ENCODE peak calls at places on chromosome X, in nine cellular contexts. N is breast epithelium, T is upper lobe of right lung, J is heart left ventricle, Y is endodermal cell, Z is HCT116, O is fibroblast of lung, G is gastrocnemius medialis, A is endothelial cell of umbilical vein. X is an unnamed sample.

GRCh38 chrX:82756272-82756671 is 751.8 kb upstream of the POU3F4 start:
- DNase-seq in N (no peak), Z (no peak), O (no peak), T (no peak), Y (no peak), J (no peak), G (no peak), A (no peak), X (no peak)

GRCh38 chrX:134894373-134894895 is 96.4 kb upstream of the SMIM10 start:
- DNase-seq in A (no peak), J (no peak), Y (no peak), G (no peak), Z (no peak), O (no peak), T (no peak), N (no peak), X (no peak)

GRCh38 chrX:5936438-5936837 is 292.2 kb downstream of the NLGN4X start:
- DNase-seq in T (no peak), N (no peak), O (no peak), Z (no peak), Y (no peak), G (no peak), A (no peak), J (peak; percentile 25), X (no peak)

GRCh38 chrX:2707334-2707760 is 16.3 kb downstream of the CD99 start:
- DNase-seq in N (peak; percentile 67), T (no peak), J (peak; percentile 70), O (peak; percentile 86), A (peak; percentile 60), G (peak; percentile 68), Y (peak; percentile 91), Z (peak; percentile 64), X (peak; percentile 61)

GRCh38 chrX:136395271-136395670 is 92.5 kb upstream of the BRS3 start:
- DNase-seq in J (no peak), Y (no peak), T (no peak), A (no peak), G (no peak), N (no peak), O (no peak), Z (no peak), X (no peak)

GRCh38 chrX:101415180-101416130 is 7.4 kb downstream of the HNRNPH2 start:
- DNase-seq in N (no peak), Y (peak; percentile 59), J (no peak), A (peak; percentile 78), Z (no peak), T (no peak), O (peak; percentile 87), G (no peak), X (no peak)

GRCh38 chrX:101219116-101219839 is at the start of gene DRP2:
- DNase-seq in N (no peak), J (no peak), G (no peak), T (no peak), Z (no peak), O (peak; percentile 2), A (peak; percentile 36), Y (no peak), X (no peak)

GRCh38 chrX:96791559-96791958 is 92.1 kb upstream of the RPA4 start:
- DNase-seq in G (no peak), T (no peak), O (peak; percentile 24), A (no peak), Z (no peak), Y (no peak), N (no peak), J (no peak), X (no peak)

GRCh38 chrX:49102221-49102620 is 21.3 kb downstream of the GPKOW start:
- DNase-seq in O (no peak), G (no peak), N (no peak), Y (no peak), Z (no peak), T (no peak), J (no peak), A (no peak), X (no peak)

GRCh38 chrX:49096419-49096818 is 16.7 kb upstream of the WDR45 start:
- DNase-seq in Z (no peak), T (no peak), O (no peak), Y (no peak), A (no peak), J (no peak), N (no peak), G (no peak), X (no peak)

GRCh38 chrX:49101629-49101984 is 21.9 kb upstream of the WDR45 start:
- DNase-seq in O (no peak), J (no peak), Y (peak; percentile 67), N (no peak), Z (no peak), A (no peak), T (no peak), G (peak; percentile 12), X (no peak)

GRCh38 chrX:49103637-49104036 is 19.9 kb downstream of the GPKOW start:
- DNase-seq in Z (no peak), O (no peak), N (no peak), A (no peak), G (no peak), J (no peak), Y (no peak), T (no peak), X (no peak)

GRCh38 chrX:49100704-49101628 is 21.3 kb upstream of the WDR45 start:
- DNase-seq in O (peak; percentile 90), Y (peak; percentile 96), N (peak; percentile 88), Z (peak; percentile 85), A (peak; percentile 94), G (peak; percentile 88), T (peak; percentile 94), J (peak; percentile 93), X (peak; percentile 89)
- H3K27ac ChIP-seq in O (peak overlapping the region; percentile 14), Y (no peak overlapping the region), N (peak overlapping the region; percentile 69), Z (peak overlapping the region; percentile 81), A (no peak overlapping the region), G (peak overlapping the region; percentile 89), T (peak overlapping the region; percentile 78), J (no peak overlapping the region), X (peak overlapping the region; percentile 65)

DNA sequence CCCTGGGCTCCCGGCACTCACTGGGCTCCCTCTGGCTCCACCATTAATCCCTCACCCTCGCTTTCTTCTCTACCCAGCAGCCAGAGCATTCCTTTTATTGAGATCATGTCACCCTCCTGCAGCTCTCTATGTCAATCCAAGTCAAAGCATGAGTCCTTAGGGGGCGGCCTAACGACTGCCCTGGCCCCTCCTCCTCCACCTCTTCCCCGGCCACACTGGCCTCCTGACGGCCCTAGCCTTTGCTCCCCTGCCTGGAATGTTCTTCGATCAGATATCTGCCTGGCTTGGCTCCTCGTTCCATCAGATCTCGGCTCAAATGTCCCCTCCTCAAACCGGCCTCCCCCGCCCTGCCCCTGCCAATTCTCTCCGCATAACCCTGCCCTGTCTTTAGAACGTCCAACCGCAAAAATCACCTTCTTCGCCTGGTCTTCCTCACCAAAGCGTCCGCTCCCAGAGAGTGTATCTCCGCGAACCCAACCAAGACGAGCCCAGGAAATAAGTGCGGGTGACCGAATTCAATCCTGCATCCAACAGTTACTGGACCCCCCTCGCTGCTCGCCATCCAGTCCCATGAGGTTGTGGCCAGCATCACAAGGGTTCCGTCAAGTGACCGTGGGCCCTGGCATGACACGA is 722 bp upstream of the PNCK start:
- DNase-seq in T (no peak), N (peak; percentile 14), J (peak; percentile 22), O (no peak), A (no peak), G (no peak), Z (no peak), Y (peak; percentile 59), X (no peak)
- H3K4me3 ChIP-seq in T (no peak overlapping the region), N (no peak overlapping the region), J (no peak overlapping the region), O (no peak overlapping the region), A (no peak overlapping the region), G (no peak overlapping the region), Z (no peak overlapping the region), Y (no peak overlapping the region), X (no peak overlapping the region)

GRCh38 chrX:149504915-149505651 is at the start of gene IDS:
- DNase-seq in Z (peak; percentile 68), G (peak; percentile 84), J (peak; percentile 93), T (peak; percentile 95), A (peak; percentile 83), O (peak; percentile 79), N (peak; percentile 86), Y (peak; percentile 93), X (peak; percentile 96)

GRCh38 chrX:149505671-149506070 is 565 bp upstream of the IDS start:
- DNase-seq in J (no peak), Z (no peak), N (no peak), T (no peak), Y (no peak), O (no peak), A (no peak), G (no peak), X (no peak)

GRCh38 chrX:149508467-149508866 is 3.4 kb upstream of the IDS start:
- DNase-seq in O (no peak), N (no peak), T (no peak), G (no peak), A (no peak), J (no peak), Z (no peak), Y (no peak), X (no peak)

GRCh38 chrX:149506349-149506748 is 1.2 kb upstream of the IDS start:
- DNase-seq in N (no peak), Y (no peak), J (no peak), G (no peak), O (no peak), A (no peak), Z (no peak), T (no peak), X (no peak)

DNA sequence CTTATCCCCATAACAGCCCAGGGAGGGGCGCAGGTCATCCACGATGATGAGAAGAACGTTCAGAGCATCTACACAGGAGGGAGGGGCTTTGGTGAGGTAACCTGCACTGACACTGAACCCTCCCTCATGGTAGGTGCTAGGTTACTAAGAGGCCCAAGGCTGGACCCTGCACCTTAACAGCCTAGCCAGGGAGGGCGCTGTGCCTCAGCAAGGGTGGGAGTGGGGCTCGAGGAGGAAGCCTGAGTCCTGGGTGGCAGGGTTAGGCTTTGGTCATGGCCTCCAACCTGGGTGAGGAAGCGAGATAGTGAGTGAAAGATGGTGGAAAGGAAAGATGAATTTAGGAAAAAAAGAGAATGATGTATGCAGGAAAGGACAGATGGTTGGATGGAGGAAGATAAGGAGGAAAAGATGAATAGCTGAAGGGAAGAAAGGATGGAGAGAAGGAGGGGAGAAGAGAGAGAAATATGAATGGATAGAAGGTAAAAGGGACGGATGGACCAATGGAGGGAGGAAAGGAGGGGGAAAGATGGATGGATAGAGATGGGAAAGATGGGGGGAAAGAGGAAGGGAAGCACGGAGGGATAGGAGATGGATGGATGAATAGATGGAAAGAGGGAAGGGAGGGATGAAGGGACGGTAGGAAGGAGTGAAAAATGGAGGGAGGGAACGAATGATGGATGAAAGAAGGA is 736 bp downstream of the IDS start:
- DNase-seq in O (no peak), N (no peak), A (no peak), G (no peak), Z (no peak), J (no peak), Y (peak; percentile 81), T (peak; percentile 66), X (peak; percentile 63)
- TF ChIP-seq CTCF in O (peak; percentile 14), N (no peak), A (peak; percentile 33), G (no peak), Z (peak; percentile 57), J (no peak), Y (peak; percentile 66), T (peak; percentile 23), X (no peak)

DNA sequence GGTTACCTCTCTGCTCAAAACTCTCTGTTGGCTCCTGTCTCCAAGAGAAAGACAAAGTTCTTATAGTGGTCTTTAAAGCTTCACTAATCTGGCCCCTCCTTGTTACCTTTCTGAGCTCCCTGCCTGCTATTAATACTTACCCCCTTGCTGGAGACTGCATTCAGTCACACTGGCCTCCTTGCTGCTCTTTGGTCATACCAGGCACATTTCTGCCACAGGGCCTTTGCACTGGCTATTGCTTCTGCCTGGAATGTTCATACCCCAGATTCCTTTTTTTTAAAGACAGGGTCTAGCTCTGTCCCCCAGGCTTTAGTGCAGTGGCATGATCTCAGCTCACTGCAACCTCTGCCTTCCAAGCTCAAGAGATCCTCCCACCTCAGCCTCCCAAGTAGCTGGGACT is 15.9 kb upstream of the RAB9A start:
- DNase-seq in J (no peak), Y (no peak), T (no peak), O (no peak), Z (no peak), N (no peak), A (no peak), G (no peak), X (no peak)
- H3K27ac ChIP-seq in J (no peak overlapping the region), Y (no peak overlapping the region), T (no peak overlapping the region), O (no peak overlapping the region), Z (no peak overlapping the region), N (no peak overlapping the region), A (no peak overlapping the region), G (no peak overlapping the region), X (no peak overlapping the region)